ENCODE peak calls at places on chromosomes 2 and 18, in six cellular contexts. A, M, K, R, C and J are unnamed samples.

GRCh38 chr18:63588869-63589268 is 1.7 kb downstream of the SERPINB13 start:
- DNase-seq in K (no peak), A (no peak), R (no peak), M (no peak), C (no peak), J (no peak)

GRCh38 chr18:6207119-6207518 is 207.6 kb downstream of the L3MBTL4 start:
- DNase-seq in R (no peak), C (peak), A (no peak), K (no peak), M (no peak), J (no peak)

GRCh38 chr2:100257939-100258338 is 64.4 kb downstream of the LONRF2 start:
- DNase-seq in C (no peak), M (no peak), A (no peak), K (no peak), R (no peak), J (no peak)

GRCh38 chr2:13193900-13194299 is 477.2 kb downstream of the TRIB2 start:
- DNase-seq in R (peak), K (no peak), M (no peak), C (no peak), A (no peak), J (no peak)

GRCh38 chr2:4674007-4674406 is 970.6 kb downstream of the DCDC2C start:
- DNase-seq in M (no peak), C (no peak), R (no peak), K (no peak), A (no peak), J (no peak)

GRCh38 chr2:220434365-220434764 is 806.9 kb downstream of the SLC4A3 start:
- DNase-seq in M (no peak), R (peak), C (no peak), K (no peak), A (no peak), J (no peak)

GRCh38 chr2:235605999-235606715 is 112.3 kb downstream of the AGAP1 start:
- DNase-seq in A (no peak), M (no peak), C (no peak), R (peak), K (no peak), J (no peak)

GRCh38 chr2:215745316-215745715 is 268.0 kb downstream of the MREG start:
- DNase-seq in M (no peak), C (no peak), A (no peak), K (no peak), R (no peak), J (no peak)

GRCh38 chr2:28234807-28235206 is 157.9 kb upstream of the FOSL2 start:
- DNase-seq in R (no peak), C (no peak), M (no peak), A (no peak), K (no peak), J (no peak)

GRCh38 chr2:20027260-20027677 is 14.8 kb upstream of the MATN3 start:
- DNase-seq in M (no peak), C (no peak), A (no peak), K (no peak), R (no peak), J (no peak)

GRCh38 chr2:23520256-23520655 is 135.3 kb downstream of the KLHL29 start:
- DNase-seq in A (no peak), K (no peak), C (no peak), R (no peak), M (no peak), J (no peak)

GRCh38 chr18:79387214-79387613 is 8.5 kb upstream of the NFATC1 start:
- DNase-seq in R (no peak), M (no peak), C (no peak), A (no peak), K (no peak), J (peak)

GRCh38 chr2:231573698-231574421 is 18.8 kb upstream of the TEX44 start:
- DNase-seq in M (no peak), K (no peak), C (no peak), R (no peak), A (no peak), J (no peak)

GRCh38 chr2:144801766-144802165 is 281.8 kb upstream of the ZEB2 start:
- DNase-seq in A (no peak), C (no peak), M (peak), R (peak), K (no peak), J (no peak)

GRCh38 chr2:69796199-69796598 is 33.3 kb upstream of the GMCL1 start:
- DNase-seq in K (no peak), R (no peak), A (no peak), C (no peak), M (no peak), J (no peak)

GRCh38 chr18:74501386-74501785 is 5.2 kb downstream of the CNDP2 start:
- DNase-seq in C (no peak), R (no peak), A (no peak), K (no peak), M (no peak), J (no peak)

GRCh38 chr2:163255086-163255485 is 416.5 kb upstream of the KCNH7 start:
- DNase-seq in M (no peak), C (no peak), K (no peak), A (no peak), R (no peak), J (no peak)

GRCh38 chr2:107545851-107546250 is 280.8 kb upstream of the RGPD4 start:
- DNase-seq in R (peak), C (no peak), M (no peak), A (no peak), K (no peak), J (no peak)
- TF ChIP-seq CTCF in R (no peak), C (no peak), M (no peak), A (no peak), K (no peak), J (no peak)

DNA sequence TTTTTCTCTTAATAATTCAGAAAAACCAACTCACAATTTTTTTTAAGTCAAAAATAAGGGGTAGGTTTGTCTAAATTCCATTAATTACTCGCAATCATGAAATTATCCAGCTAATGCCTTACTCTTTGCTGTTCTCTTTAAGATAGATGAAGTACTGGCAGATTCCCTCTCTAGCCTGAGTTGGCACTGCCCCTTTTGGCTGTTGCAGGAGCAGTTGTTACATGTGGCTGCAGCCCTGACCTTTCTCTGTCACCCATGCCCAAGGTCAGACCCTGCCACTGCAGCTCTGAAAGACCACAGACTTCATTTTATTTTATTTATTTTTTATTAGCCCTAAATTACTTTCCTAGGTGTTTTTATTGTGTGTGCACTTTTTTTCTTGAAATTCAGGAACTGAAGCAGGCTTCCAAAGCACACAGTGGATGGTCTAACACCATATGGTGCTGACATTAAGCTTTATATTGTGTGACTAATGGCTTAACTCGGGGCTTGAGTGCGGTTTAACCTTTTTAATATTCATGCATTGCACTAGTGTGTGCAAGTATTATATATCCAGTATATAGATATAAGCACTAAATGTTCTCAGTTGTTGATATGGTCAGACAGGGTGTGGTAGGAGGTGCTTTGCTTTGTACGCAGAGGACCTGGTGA is 313.0 kb downstream of the CDH2 start:
- DNase-seq in R (no peak), A (no peak), M (no peak), K (no peak), C (no peak), J (no peak)
- TF ChIP-seq CTCF in R (no peak), A (no peak), M (no peak), K (no peak), C (no peak), J (no peak)

DNA sequence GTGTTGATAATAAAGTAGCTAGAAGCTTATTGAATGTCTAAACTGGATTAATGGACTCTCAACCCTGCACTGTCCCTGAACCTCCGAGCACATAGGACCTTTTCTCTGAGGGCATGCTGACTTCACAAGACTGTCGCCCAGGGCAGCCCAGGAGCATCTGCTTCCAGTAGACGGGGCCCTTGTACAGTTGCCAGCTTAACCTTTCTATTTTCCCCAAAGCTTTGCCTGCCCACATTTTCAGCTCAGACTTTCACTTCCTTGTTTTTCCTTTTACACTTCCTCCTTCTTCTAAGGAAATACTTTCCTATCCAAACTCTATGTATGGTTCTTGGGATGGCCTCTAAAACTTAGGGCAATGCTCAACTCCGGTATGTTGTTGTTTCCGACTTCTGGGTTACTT is 1.3 kb downstream of the VWA3B start:
- DNase-seq in C (peak), K (no peak), R (no peak), M (no peak), A (no peak), J (no peak)
- TF ChIP-seq CTCF in C (no peak), K (no peak), R (no peak), M (no peak), A (no peak), J (no peak)

GRCh38 chr2:121735520-121736074 is 1.1 kb downstream of the NIFK start:
- DNase-seq in A (no peak), C (no peak), K (no peak), R (peak), M (no peak), J (no peak)
- TF ChIP-seq CTCF in A (no peak), C (no peak), K (no peak), R (no peak), M (no peak), J (no peak)

GRCh38 chr2:36545871-36546416 is 52.0 kb downstream of the FEZ2 start:
- DNase-seq in A (no peak), C (no peak), R (no peak), K (no peak), M (no peak), J (no peak)
- TF ChIP-seq CTCF in A (no peak), C (no peak), R (peak), K (no peak), M (no peak), J (no peak)

GRCh38 chr18:27004056-27004829 is 138.7 kb upstream of the AQP4 start:
- DNase-seq in K (no peak), M (no peak), C (no peak), R (peak), A (no peak), J (no peak)
- TF ChIP-seq CTCF in K (peak), M (no peak), C (no peak), R (peak), A (no peak), J (no peak)

GRCh38 chr2:105243961-105244360 is 2.4 kb downstream of the GPR45 start:
- DNase-seq in K (no peak), R (no peak), M (no peak), C (no peak), A (no peak), J (no peak)
- TF ChIP-seq CTCF in K (no peak), R (peak), M (peak), C (no peak), A (no peak), J (no peak)

GRCh38 chr2:96580771-96581170 is 44.2 kb downstream of the ARID5A start:
- DNase-seq in C (no peak), K (no peak), M (no peak), A (no peak), R (peak), J (no peak)
- TF ChIP-seq CTCF in C (no peak), K (peak), M (no peak), A (no peak), R (peak), J (no peak)

DNA sequence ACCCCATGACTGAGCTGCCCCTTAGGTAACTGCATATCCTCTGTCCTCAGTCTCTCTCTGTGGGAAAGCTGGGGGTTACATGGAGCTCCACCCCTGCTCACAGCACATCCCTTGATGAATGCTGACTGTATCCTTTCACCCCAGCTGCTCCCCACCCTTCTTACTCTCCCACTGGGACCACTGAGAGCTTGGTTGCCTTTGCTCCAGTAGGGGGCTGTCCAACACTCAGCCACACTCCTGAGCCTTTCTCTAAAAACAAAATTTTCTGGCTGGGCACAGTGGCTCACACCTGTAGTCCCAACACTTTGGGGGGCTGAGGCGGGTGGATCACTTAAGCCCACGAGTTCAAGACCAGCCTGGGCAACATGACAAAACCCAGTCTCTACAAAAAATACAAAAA is 89.2 kb upstream of the MSH2 start:
- DNase-seq in A (no peak), R (no peak), M (no peak), K (no peak), C (no peak), J (no peak)
- TF ChIP-seq CTCF in A (no peak), R (no peak), M (no peak), K (no peak), C (no peak), J (no peak)

DNA sequence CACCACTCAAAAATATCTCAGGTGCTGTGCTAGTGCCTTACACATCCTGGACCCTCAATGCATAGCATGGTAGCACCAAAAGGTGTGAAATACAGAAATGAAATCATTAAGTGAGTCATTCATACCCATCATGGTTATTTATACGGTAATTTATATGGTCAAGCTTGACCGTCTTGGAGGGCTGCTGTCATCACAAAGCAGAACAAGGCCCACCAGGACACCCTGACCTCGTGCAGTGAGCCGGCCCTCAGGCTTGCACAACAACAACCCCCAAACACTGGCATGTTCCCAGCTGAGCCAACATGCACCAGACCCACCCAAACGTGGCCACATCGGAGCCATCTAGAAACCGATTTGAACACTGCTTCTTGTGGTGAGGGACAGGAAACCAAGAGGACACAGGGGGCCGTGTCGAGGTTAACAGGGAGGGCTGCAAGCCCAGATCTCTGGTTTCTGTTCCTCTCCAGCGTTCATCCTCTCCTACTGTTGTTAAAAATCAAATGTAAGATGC is 378.5 kb upstream of the ID2 start:
- DNase-seq in A (no peak), C (peak), K (peak), R (no peak), M (no peak), J (peak)
- TF ChIP-seq CTCF in A (no peak), C (peak), K (no peak), R (no peak), M (no peak), J (no peak)